ENCODE peak calls at places on chromosomes 2 and 18, in four cellular contexts. E is progenitor cell of endocrine pancreas, L is type B pancreatic cell, T is upper lobe of right lung. R is an unnamed sample.

GRCh38 chr18:53747761-53748160 is 476.7 kb downstream of the MBD2 start:
- DNase-seq in E (no peak), L (no peak), T (no peak), R (peak; percentile 17)

GRCh38 chr2:227325824-227326195 is 759 bp downstream of the MFF start:
- DNase-seq in E (no peak), L (no peak), T (peak; percentile 66), R (peak; percentile 57)

GRCh38 chr18:62877448-62878221 is 162.3 kb downstream of the PHLPP1 start:
- DNase-seq in E (no peak), L (no peak), T (no peak), R (peak; percentile 88)

GRCh38 chr2:120501591-120501990 is 155.7 kb downstream of the INHBB start:
- DNase-seq in E (no peak), L (no peak), T (no peak), R (no peak)

GRCh38 chr2:119426801-119427395 is 4.8 kb upstream of the TMEM37 start:
- DNase-seq in E (no peak), L (peak; percentile 62), T (peak; percentile 90), R (peak; percentile 51)

GRCh38 chr18:51614033-51614432 is 416.6 kb upstream of the MEX3C start:
- DNase-seq in E (no peak), L (no peak), T (no peak), R (peak; percentile 96)

GRCh38 chr18:63511285-63511684 is 30.9 kb upstream of the SERPINB12 start:
- DNase-seq in E (peak; percentile 16), L (no peak), T (no peak), R (peak; percentile 63)

GRCh38 chr2:121258066-121258465 is 26.9 kb downstream of the TFCP2L1 start:
- DNase-seq in E (no peak), L (no peak), T (no peak), R (no peak)

GRCh38 chr2:225022188-225022587 is 20.1 kb downstream of the DOCK10 start:
- DNase-seq in E (no peak), L (no peak), T (no peak), R (no peak)

GRCh38 chr2:119996148-119996547 is 16.7 kb upstream of the EPB41L5 start:
- DNase-seq in E (no peak), L (no peak), T (no peak), R (peak; percentile 52)

GRCh38 chr2:182949572-182950189 is 83.2 kb upstream of the FRZB start:
- DNase-seq in E (no peak), L (no peak), T (no peak), R (no peak)

GRCh38 chr2:196233033-196233807 is 61.8 kb upstream of the STK17B start:
- DNase-seq in E (no peak), L (no peak), T (no peak), R (peak; percentile 82)

GRCh38 chr2:76599732-76600368 is 889.1 kb upstream of the GCFC2 start:
- DNase-seq in E (peak; percentile 35), L (no peak), T (no peak), R (peak; percentile 78)

GRCh38 chr2:233389601-233390125 is 35.4 kb downstream of the DGKD start:
- DNase-seq in E (no peak), L (peak; percentile 27), T (no peak), R (no peak)

GRCh38 chr18:50401888-50402287 is 27.0 kb downstream of the SKA1 start:
- DNase-seq in E (no peak), L (no peak), T (peak; percentile 85), R (peak; percentile 44)

GRCh38 chr18:63292844-63293683 is 26.5 kb downstream of the BCL2 start:
- DNase-seq in E (no peak), L (no peak), T (no peak), R (no peak)

GRCh38 chr2:45119855-45120254 is 110.6 kb upstream of the SIX2 start:
- DNase-seq in E (no peak), L (no peak), T (no peak), R (peak; percentile 78)

GRCh38 chr18:10872297-10872696 is 277.1 kb downstream of the PIEZO2 start:
- DNase-seq in E (no peak), L (no peak), T (no peak), R (peak; percentile 11)

GRCh38 chr18:69882965-69883668 is 64.6 kb downstream of the CD226 start:
- DNase-seq in E (no peak), L (no peak), T (no peak), R (no peak)

GRCh38 chr2:101617188-101617587 is 80.3 kb upstream of the MAP4K4 start:
- DNase-seq in E (no peak), L (no peak), T (no peak), R (peak; percentile 57)

GRCh38 chr2:150767924-150768801 is 280.7 kb upstream of the RND3 start:
- DNase-seq in E (no peak), L (no peak), T (no peak), R (no peak)

GRCh38 chr2:177397501-177398289 is 5.1 kb downstream of the AGPS start:
- DNase-seq in E (no peak), L (no peak), T (no peak), R (peak; percentile 82)

GRCh38 chr2:197978971-197979370 is 174.6 kb downstream of the PLCL1 start:
- DNase-seq in E (no peak), L (no peak), T (no peak), R (no peak)

GRCh38 chr2:207088276-207088675 is 77.5 kb downstream of the KLF7 start:
- DNase-seq in E (no peak), L (no peak), T (no peak), R (no peak)

GRCh38 chr2:60530660-60531276 is 22.7 kb downstream of the BCL11A start:
- DNase-seq in E (peak; percentile 70), L (no peak), T (peak; percentile 82), R (no peak)

GRCh38 chr2:229416116-229416694 is 145.1 kb upstream of the PID1 start:
- DNase-seq in E (no peak), L (no peak), T (peak; percentile 79), R (peak; percentile 98)

GRCh38 chr2:19774788-19775156 is 127.0 kb downstream of the TTC32 start:
- DNase-seq in E (no peak), L (no peak), T (no peak), R (no peak)

GRCh38 chr18:70491734-70492348 is 203.0 kb downstream of the SOCS6 start:
- DNase-seq in E (peak; percentile 23), L (no peak), T (no peak), R (peak; percentile 58)

GRCh38 chr18:44452346-44452745 is 228.3 kb upstream of the SETBP1 start:
- DNase-seq in E (no peak), L (no peak), T (no peak), R (peak; percentile 35)

DNA sequence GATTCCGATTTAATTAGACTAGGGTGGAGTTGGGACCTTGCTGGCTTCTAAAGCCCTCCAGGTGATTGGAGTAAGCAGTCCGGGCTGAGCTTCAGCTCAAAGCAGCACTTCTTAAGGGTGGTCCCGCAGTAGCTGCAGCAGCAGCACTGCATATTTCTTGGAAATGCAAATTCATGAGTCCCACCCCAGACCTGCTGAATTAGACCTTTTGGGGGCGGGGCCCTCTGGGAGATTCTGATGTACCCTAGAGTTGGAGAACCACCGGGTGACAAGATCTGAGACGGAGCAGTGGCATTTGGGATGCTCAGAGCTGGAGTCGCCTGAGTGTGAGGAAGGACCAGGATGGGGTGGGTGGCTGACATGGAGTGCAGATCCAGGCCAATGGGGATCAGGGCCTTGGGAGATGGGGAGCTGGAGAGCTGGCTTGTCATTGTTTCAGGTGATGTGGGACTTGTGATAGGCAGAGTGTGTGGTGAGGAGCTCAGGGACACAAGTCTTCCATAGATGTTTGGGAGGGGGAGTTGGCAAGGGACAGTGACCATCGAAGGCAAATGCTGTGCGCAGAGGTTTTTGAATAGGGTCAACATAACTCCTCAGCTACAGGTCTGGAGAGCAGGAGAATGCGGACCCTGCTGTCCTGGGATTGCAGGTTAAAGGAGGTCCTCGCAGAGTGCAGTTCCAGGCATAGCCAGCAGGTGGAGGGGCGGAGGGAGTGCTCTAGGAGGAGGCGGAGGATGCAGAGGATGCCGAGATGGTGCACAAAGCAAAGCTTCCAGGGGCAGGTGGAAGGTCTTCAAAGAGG is 130.9 kb upstream of the RAB12 start:
- DNase-seq in E (peak; percentile 80), L (peak; percentile 80), T (peak; percentile 81), R (peak; percentile 62)
- TF ChIP-seq CTCF in E (peak; percentile 83), L (peak; percentile 82), T (peak; percentile 80), R (peak; percentile 94)

GRCh38 chr18:3869848-3870247 is 419.9 kb downstream of the TGIF1 start:
- DNase-seq in E (no peak), L (no peak), T (no peak), R (peak; percentile 83)
- TF ChIP-seq CTCF in E (peak; percentile 61), L (peak; percentile 73), T (peak; percentile 47), R (peak; percentile 55)

DNA sequence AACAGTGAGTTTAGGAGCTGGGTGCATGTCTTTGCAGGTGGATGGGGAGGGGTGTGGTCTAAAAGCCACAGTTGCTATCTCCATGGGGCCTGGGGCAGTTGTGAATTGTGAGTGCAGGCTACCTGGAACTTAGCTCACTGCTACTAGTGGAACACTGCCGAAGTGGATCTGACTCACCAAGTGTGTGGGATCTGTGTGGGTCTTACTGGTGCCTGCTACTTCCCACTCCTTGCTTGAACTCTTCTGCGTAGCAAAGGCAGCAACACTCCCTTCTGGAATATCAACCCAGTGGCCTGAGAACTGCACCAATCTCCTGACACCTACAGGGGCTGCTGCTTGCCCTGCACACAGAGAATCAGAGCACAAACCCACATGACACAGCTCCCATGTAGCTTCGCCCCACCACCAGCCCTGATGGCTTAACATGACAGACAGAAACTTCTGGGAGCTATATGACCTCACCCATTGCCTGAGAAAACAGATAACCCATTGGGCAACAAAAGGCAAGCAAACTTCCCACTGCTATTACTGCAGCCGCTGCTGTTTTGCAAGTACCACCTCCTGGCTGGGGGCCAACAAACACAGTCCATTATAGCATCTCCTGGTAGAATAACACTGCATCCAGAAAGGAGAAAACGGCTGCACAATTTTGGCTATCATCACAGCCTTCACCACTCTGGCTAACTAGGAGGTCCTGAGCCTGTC is 455.1 kb upstream of the DDX18 start:
- DNase-seq in E (no peak), L (no peak), T (no peak), R (no peak)
- TF ChIP-seq CTCF in E (no peak), L (no peak), T (no peak), R (no peak)

GRCh38 chr18:26655010-26655613 is 106.8 kb upstream of the KCTD1 start:
- DNase-seq in E (no peak), L (no peak), T (no peak), R (peak; percentile 14)

GRCh38 chr18:26654173-26655009 is 106.0 kb upstream of the KCTD1 start:
- DNase-seq in E (no peak), L (no peak), T (no peak), R (no peak)

GRCh38 chr18:26656944-26657536 is 108.7 kb upstream of the KCTD1 start:
- DNase-seq in E (peak; percentile 57), L (peak; percentile 84), T (peak; percentile 92), R (peak; percentile 63)

GRCh38 chr18:26656401-26656943 is 108.1 kb upstream of the KCTD1 start:
- DNase-seq in E (no peak), L (peak; percentile 72), T (peak; percentile 70), R (no peak)

GRCh38 chr18:26655614-26656400 is 107.5 kb upstream of the KCTD1 start:
- DNase-seq in E (peak; percentile 43), L (peak; percentile 76), T (peak; percentile 82), R (peak; percentile 49)
- TF ChIP-seq CTCF in E (peak; percentile 40), L (peak; percentile 62), T (peak; percentile 12), R (no peak)

GRCh38 chr2:85648619-85649018 is 19.4 kb downstream of the SFTPB start:
- DNase-seq in E (no peak), L (no peak), T (no peak), R (peak; percentile 69)
- TF ChIP-seq CTCF in E (peak; percentile 53), L (peak; percentile 66), T (peak; percentile 49), R (peak; percentile 65)

R was measured in fibroblast of pulmonary artery.